ENCODE peak calls at places on chromosome 2, in five cellular contexts. C, Y, B, R and S are unnamed samples.

GRCh38 chr2:217851191-217852020 is 151.4 kb downstream of the TNS1 start:
- DNase-seq in C (no peak), Y (no peak), B (no peak), R (no peak), S (no peak)

GRCh38 chr2:126448611-126449010 is 207.3 kb upstream of the GYPC start:
- DNase-seq in C (peak; percentile 31), Y (no peak), B (no peak), R (no peak), S (no peak)

GRCh38 chr2:20615466-20616241 is 35.2 kb downstream of the HS1BP3 start:
- DNase-seq in C (no peak), Y (no peak), B (no peak), R (no peak), S (no peak)

GRCh38 chr2:119264781-119265692 is 41.4 kb downstream of the STEAP3 start:
- DNase-seq in C (peak; percentile 45), Y (no peak), B (peak; percentile 60), R (peak; percentile 73), S (peak; percentile 24)

GRCh38 chr2:144596074-144596871 is 76.4 kb upstream of the ZEB2 start:
- DNase-seq in C (no peak), Y (no peak), B (peak; percentile 13), R (no peak), S (no peak)

GRCh38 chr2:117470311-117471095 is 344.0 kb upstream of the DDX18 start:
- DNase-seq in C (peak; percentile 64), Y (peak; percentile 2), B (no peak), R (peak; percentile 22), S (peak; percentile 6)

GRCh38 chr2:157032019-157032418 is 225.5 kb upstream of the GALNT5 start:
- DNase-seq in C (no peak), Y (no peak), B (peak; percentile 48), R (no peak), S (peak; percentile 97)

GRCh38 chr2:201858781-201859180 is 52.4 kb downstream of the CDK15 start:
- DNase-seq in C (no peak), Y (peak; percentile 10), B (no peak), R (no peak), S (no peak)

GRCh38 chr2:64012115-64012514 is 7.1 kb downstream of the VPS54 start:
- DNase-seq in C (no peak), Y (no peak), B (no peak), R (no peak), S (no peak)

GRCh38 chr2:97726311-97727064 is 13.1 kb downstream of the ZAP70 start:
- DNase-seq in C (no peak), Y (no peak), B (no peak), R (no peak), S (no peak)

GRCh38 chr2:128746356-128746755 is 427.7 kb upstream of the HS6ST1 start:
- DNase-seq in C (no peak), Y (no peak), B (no peak), R (no peak), S (no peak)

GRCh38 chr2:119431976-119432881 is 575 bp downstream of the TMEM37 start:
- DNase-seq in C (no peak), Y (no peak), B (no peak), R (no peak), S (no peak)

GRCh38 chr2:227183657-227184367 is 19.4 kb downstream of the COL4A3 start:
- DNase-seq in C (no peak), Y (no peak), B (no peak), R (no peak), S (no peak)

GRCh38 chr2:158457826-158458616 is 1.3 kb downstream of the PKP4 start:
- DNase-seq in C (peak; percentile 78), Y (peak; percentile 63), B (peak; percentile 65), R (peak; percentile 69), S (no peak)

GRCh38 chr2:172701250-172701649 is 34.4 kb upstream of the RAPGEF4 start:
- DNase-seq in C (no peak), Y (no peak), B (no peak), R (no peak), S (no peak)

GRCh38 chr2:110871637-110872036 is 139.3 kb downstream of the ACOXL start:
- DNase-seq in C (no peak), Y (no peak), B (no peak), R (no peak), S (no peak)

GRCh38 chr2:88053301-88053700 is 2.3 kb downstream of the KRCC1 start:
- DNase-seq in C (no peak), Y (no peak), B (no peak), R (no peak), S (no peak)

GRCh38 chr2:181123798-181124217 is 143.4 kb downstream of the UBE2E3 start:
- DNase-seq in C (peak; percentile 82), Y (no peak), B (no peak), R (no peak), S (no peak)

GRCh38 chr2:200226652-200227426 is 79.7 kb upstream of the SPATS2L start:
- DNase-seq in C (no peak), Y (no peak), B (no peak), R (no peak), S (no peak)

GRCh38 chr2:55157474-55157884 is 74.6 kb downstream of the CLHC1 start:
- DNase-seq in C (no peak), Y (no peak), B (no peak), R (peak; percentile 29), S (no peak)

GRCh38 chr2:159484537-159484936 is 131.8 kb downstream of the BAZ2B start:
- DNase-seq in C (peak; percentile 67), Y (no peak), B (no peak), R (no peak), S (no peak)

GRCh38 chr2:99657691-99658258 is 168.0 kb upstream of the REV1 start:
- DNase-seq in C (no peak), Y (no peak), B (no peak), R (no peak), S (no peak)

GRCh38 chr2:109217362-109218086 is 88.5 kb downstream of the SH3RF3 start:
- DNase-seq in C (peak; percentile 81), Y (no peak), B (no peak), R (no peak), S (no peak)

GRCh38 chr2:26740890-26741302 is 23.2 kb upstream of the SLC35F6 start:
- DNase-seq in C (peak; percentile 40), Y (no peak), B (no peak), R (peak; percentile 51), S (no peak)

GRCh38 chr2:49251766-49252165 is 97.5 kb upstream of the FSHR start:
- DNase-seq in C (no peak), Y (no peak), B (no peak), R (no peak), S (no peak)